ENCODE peak calls at places on chromosomes 6 and 20, in five cellular contexts. One of them, this sample, is unnamed.

GRCh38 chr20:35274172-35275092 is 3.5 kb downstream of the MMP24OS start:
- DNase-seq in GM13976: no peak
- DNase-seq in left ventricle myocardium inferior: no peak
- DNase-seq in astrocyte of the cerebellum: no peak
- DNase-seq in GM20000: no peak
- DNase-seq in this sample: no peak

GRCh38 chr20:64063389-64064144 is 569 bp downstream of the TCEA2 start:
- DNase-seq in GM20000: no peak
- DNase-seq in astrocyte of the cerebellum: no peak
- DNase-seq in left ventricle myocardium inferior: no peak
- DNase-seq in GM13976: no peak
- DNase-seq in this sample: no peak

GRCh38 chr6:152723398-152723797 is 25.7 kb downstream of the MYCT1 start:
- DNase-seq in GM20000: no peak
- DNase-seq in left ventricle myocardium inferior: no peak
- DNase-seq in GM13976: no peak
- DNase-seq in astrocyte of the cerebellum: no peak
- DNase-seq in this sample: no peak

GRCh38 chr20:35523298-35523888 is 6.1 kb downstream of the C20orf173 start:
- DNase-seq in GM13976: peak
- DNase-seq in GM20000: peak
- DNase-seq in left ventricle myocardium inferior: no peak
- DNase-seq in astrocyte of the cerebellum: no peak
- DNase-seq in this sample: no peak

GRCh38 chr6:149334682-149335160 is 17.2 kb downstream of the TAB2 start:
- DNase-seq in GM13976: no peak
- DNase-seq in astrocyte of the cerebellum: peak
- DNase-seq in GM20000: no peak
- DNase-seq in left ventricle myocardium inferior: no peak
- DNase-seq in this sample: no peak

GRCh38 chr20:24136659-24137246 is 148.2 kb upstream of the GGTLC1 start:
- DNase-seq in left ventricle myocardium inferior: no peak
- DNase-seq in GM13976: no peak
- DNase-seq in GM20000: no peak
- DNase-seq in astrocyte of the cerebellum: no peak
- DNase-seq in this sample: no peak

GRCh38 chr20:54257090-54257816 is 49.4 kb downstream of the PFDN4 start:
- DNase-seq in astrocyte of the cerebellum: peak
- DNase-seq in GM13976: no peak
- DNase-seq in GM20000: no peak
- DNase-seq in left ventricle myocardium inferior: no peak
- DNase-seq in this sample: no peak

GRCh38 chr6:113680351-113680750 is 176.8 kb upstream of the MARCKS start:
- DNase-seq in GM20000: no peak
- DNase-seq in GM13976: no peak
- DNase-seq in astrocyte of the cerebellum: no peak
- DNase-seq in left ventricle myocardium inferior: no peak
- DNase-seq in this sample: no peak

GRCh38 chr6:158548418-158549161 is 11.3 kb upstream of the TMEM181 start:
- DNase-seq in GM13976: no peak
- DNase-seq in GM20000: no peak
- DNase-seq in left ventricle myocardium inferior: no peak
- DNase-seq in astrocyte of the cerebellum: no peak
- DNase-seq in this sample: no peak

DNA sequence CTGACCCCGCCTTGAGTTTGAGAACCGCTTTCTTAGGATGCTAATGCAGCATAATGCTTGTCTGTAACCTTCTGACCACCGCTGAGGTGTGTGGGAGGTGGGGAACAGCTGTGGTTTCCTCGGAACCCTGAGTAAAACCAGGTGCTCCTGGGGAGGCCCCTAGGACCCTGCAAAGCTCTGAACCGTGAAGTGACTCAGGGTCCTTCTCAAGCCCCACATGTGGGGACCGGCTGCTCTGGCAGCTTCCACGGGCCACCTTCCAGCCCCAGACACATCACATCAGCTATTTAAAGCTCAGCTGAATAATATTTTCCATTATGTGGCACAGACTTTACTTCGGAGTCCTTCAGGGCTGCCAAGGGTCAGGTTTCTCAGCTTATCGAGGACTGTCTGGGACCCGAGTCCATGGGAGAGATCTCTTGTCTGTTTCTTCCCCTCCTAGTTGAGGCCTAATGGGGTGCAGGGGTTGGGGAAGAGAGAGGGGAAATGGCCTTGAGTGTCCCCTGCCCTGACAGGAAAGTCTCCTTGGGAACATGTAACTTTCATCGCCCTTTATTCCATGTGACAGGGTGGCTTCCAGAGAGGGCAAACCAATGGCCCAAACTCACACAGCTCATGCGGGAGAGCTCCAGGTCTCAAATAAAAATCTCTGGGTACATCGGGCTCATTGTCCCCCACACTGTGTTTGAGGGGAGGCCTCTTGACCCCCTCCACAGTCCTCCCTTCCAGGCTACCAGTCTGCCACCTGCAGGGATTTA is 186.1 kb upstream of the SLC24A3 start:
- DNase-seq in astrocyte of the cerebellum: no peak
- DNase-seq in GM13976: peak
- DNase-seq in left ventricle myocardium inferior: peak
- DNase-seq in GM20000: peak
- DNase-seq in this sample: no peak
- TF ChIP-seq CTCF in astrocyte of the cerebellum: no peak
- TF ChIP-seq CTCF in GM13976: no peak
- TF ChIP-seq CTCF in left ventricle myocardium inferior: no peak
- TF ChIP-seq CTCF in GM20000: no peak
- TF ChIP-seq CTCF in this sample: no peak

DNA sequence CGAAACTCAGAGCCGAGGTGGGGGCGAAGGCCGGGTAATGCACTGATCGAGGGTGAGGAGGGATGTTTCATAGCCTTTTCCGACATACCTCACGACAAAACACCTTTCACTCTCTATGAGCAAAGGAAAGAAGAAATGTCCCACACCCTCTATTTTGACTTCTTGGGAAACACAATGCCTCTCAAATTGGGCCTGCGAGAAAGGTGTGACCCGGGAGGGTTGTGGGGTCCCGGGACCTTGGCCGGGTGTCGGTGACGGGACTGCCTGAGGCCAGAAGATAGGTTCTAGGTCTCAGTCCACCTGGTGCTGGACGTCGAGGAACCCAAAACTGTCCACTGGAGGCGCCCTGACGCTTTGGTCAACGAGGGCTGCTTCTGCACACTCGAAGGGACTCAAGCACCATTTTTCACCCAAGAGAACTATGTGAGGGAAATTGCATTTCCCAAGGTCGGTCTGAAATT is 41.1 kb upstream of the OSTM1 start:
- DNase-seq in GM20000: peak
- DNase-seq in left ventricle myocardium inferior: peak
- DNase-seq in astrocyte of the cerebellum: no peak
- DNase-seq in GM13976: peak
- DNase-seq in this sample: no peak
- TF ChIP-seq CTCF in GM20000: no peak
- TF ChIP-seq CTCF in left ventricle myocardium inferior: peak
- TF ChIP-seq CTCF in astrocyte of the cerebellum: peak
- TF ChIP-seq CTCF in GM13976: no peak
- TF ChIP-seq CTCF in this sample: peak

GRCh38 chr6:88963139-88964090 is at the start of gene RNGTT:
- DNase-seq in left ventricle myocardium inferior: peak
- DNase-seq in astrocyte of the cerebellum: peak
- DNase-seq in GM13976: peak
- DNase-seq in GM20000: peak
- DNase-seq in this sample: peak
- TF ChIP-seq CTCF in left ventricle myocardium inferior: no peak
- TF ChIP-seq CTCF in astrocyte of the cerebellum: no peak
- TF ChIP-seq CTCF in GM13976: no peak
- TF ChIP-seq CTCF in GM20000: no peak
- TF ChIP-seq CTCF in this sample: no peak

DNA sequence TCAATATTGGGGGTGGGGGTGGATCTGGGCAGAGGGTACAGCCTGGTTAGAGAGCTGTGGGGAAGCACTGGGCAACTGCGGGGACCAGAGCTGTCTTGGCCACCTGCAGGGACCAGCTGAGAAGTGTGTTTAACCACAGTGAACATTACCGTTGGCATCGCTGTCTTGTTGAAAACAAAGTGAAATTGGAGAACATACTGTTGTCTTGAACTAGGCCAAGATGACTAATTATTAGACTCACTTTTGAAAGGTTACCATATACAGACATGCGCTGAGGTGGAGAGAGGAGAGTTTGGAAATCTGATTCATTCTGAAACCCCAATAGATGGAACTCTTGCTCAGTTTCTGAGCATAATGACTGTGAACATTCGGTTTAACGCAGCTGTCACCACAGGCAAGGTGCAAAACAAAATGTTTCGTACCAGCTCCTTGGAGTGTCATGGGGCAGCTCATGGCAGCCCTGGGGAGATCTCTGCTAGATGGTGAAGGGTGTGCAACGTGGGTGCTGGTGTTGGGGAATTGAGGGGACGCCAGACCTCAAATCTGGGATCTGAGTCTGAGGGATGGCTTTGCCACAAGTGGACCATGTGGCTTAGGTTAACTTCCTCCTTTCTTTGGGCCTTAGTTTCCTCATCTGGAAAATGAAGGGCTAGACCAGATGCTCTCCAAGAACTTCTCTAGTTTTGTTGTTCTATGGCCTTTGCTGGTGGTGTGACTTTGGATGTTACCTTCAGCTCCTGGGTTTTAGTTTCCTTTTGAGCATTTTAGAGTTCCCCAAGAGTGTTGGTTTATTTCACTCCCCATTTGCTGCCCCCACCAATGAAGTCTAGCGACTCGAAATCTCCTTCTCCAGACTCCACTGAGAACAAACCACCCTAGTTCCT is 24.6 kb upstream of the GTSF1L start:
- DNase-seq in astrocyte of the cerebellum: peak
- DNase-seq in left ventricle myocardium inferior: no peak
- DNase-seq in GM20000: peak
- DNase-seq in GM13976: peak
- DNase-seq in this sample: peak
- TF ChIP-seq CTCF in astrocyte of the cerebellum: no peak
- TF ChIP-seq CTCF in left ventricle myocardium inferior: no peak
- TF ChIP-seq CTCF in GM20000: no peak
- TF ChIP-seq CTCF in GM13976: no peak
- TF ChIP-seq CTCF in this sample: no peak

GRCh38 chr6:105135907-105136432 is 43.8 kb downstream of the POPDC3 start:
- DNase-seq in GM13976: no peak
- DNase-seq in left ventricle myocardium inferior: no peak
- DNase-seq in GM20000: peak
- DNase-seq in astrocyte of the cerebellum: peak
- DNase-seq in this sample: no peak

GRCh38 chr6:105138141-105138540 is 41.7 kb downstream of the POPDC3 start:
- DNase-seq in astrocyte of the cerebellum: no peak
- DNase-seq in left ventricle myocardium inferior: no peak
- DNase-seq in GM13976: no peak
- DNase-seq in GM20000: no peak
- DNase-seq in this sample: no peak

GRCh38 chr6:105135056-105135455 is 44.8 kb downstream of the POPDC3 start:
- DNase-seq in GM13976: no peak
- DNase-seq in left ventricle myocardium inferior: no peak
- DNase-seq in GM20000: no peak
- DNase-seq in astrocyte of the cerebellum: no peak
- DNase-seq in this sample: no peak

GRCh38 chr6:105137388-105137787 is 42.4 kb downstream of the POPDC3 start:
- DNase-seq in GM13976: no peak
- DNase-seq in GM20000: no peak
- DNase-seq in left ventricle myocardium inferior: peak
- DNase-seq in astrocyte of the cerebellum: no peak
- DNase-seq in this sample: no peak

DNA sequence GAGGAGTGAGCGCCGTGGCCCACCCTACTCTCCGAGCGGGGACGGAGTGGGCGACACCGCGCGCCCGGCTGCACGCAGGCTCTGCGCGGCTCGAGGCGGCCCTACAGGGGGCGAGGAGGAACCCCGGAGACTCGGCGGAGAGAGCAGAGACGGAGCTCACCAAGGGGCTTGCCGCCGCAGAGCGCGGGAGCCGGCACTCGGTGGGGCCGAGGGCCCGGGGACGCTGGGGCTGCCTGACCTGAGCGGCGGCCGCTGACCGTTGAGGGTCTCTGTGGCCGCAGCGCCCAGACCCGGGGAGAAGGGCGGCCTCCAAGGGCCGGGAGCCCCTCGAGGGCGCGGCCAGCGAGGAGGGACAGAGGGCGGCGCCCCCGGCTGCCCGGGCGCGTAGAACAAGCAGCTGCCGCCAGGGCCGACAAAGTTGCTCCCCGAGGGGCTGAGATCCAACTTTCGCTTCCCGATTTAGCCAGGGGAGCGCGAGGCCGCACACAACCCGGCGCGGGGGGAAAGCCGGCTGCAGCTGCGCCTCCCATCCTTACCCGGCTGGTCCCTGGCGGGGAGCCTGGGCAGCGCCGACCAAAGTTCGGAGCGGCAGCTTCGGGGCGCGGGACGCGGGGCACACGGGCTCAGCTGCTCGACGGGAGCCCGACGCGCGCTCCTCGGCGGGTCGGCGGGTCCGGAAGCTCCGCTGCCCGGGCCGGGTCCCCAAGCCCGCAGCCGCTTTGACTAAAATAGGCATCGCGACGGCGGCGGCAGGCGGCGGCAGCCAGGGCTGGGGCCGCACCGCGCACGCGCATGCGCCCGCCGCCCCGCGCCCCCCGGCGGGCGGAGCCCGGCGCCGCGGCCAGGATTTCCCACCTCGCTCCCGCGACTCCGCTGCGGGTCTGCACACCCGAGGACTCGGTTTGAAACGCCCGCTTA is 43.1 kb downstream of the POPDC3 start:
- DNase-seq in left ventricle myocardium inferior: peak
- DNase-seq in astrocyte of the cerebellum: peak
- DNase-seq in GM13976: peak
- DNase-seq in GM20000: peak
- DNase-seq in this sample: peak
- TF ChIP-seq CTCF in left ventricle myocardium inferior: peak
- TF ChIP-seq CTCF in astrocyte of the cerebellum: peak
- TF ChIP-seq CTCF in GM13976: no peak
- TF ChIP-seq CTCF in GM20000: no peak
- TF ChIP-seq CTCF in this sample: peak